ENCODE peak calls at places on chromosomes 13 and 19, in six cellular contexts. One of them, this sample, is unnamed.

GRCh38 chr19:51784109-51784785 is 10.7 kb upstream of the FPR3 start:
- DNase-seq in K562: no peak
- DNase-seq in GM12878: no peak
- DNase-seq in GM12891: no peak
- DNase-seq in HepG2: no peak
- DNase-seq in H1: no peak
- DNase-seq in this sample: no peak

GRCh38 chr13:112248909-112249592 is 127.1 kb upstream of the SPACA7 start:
- DNase-seq in K562: no peak
- DNase-seq in GM12878: no peak
- DNase-seq in GM12891: no peak
- DNase-seq in HepG2: no peak
- DNase-seq in H1: peak
- DNase-seq in this sample: no peak

GRCh38 chr13:36872621-36873020 is 47.4 kb downstream of the SMAD9 start:
- DNase-seq in K562: no peak
- DNase-seq in GM12878: no peak
- DNase-seq in GM12891: no peak
- DNase-seq in HepG2: no peak
- DNase-seq in H1: peak
- DNase-seq in this sample: no peak

GRCh38 chr19:51094696-51095279 is 12.1 kb upstream of the KLK14 start:
- DNase-seq in K562: peak
- DNase-seq in GM12878: no peak
- DNase-seq in GM12891: peak
- DNase-seq in HepG2: peak
- DNase-seq in H1: peak
- DNase-seq in this sample: peak

GRCh38 chr19:37309834-37310575 is 60.9 kb upstream of the ZNF527 start:
- DNase-seq in K562: no peak
- DNase-seq in GM12878: no peak
- DNase-seq in GM12891: no peak
- DNase-seq in HepG2: no peak
- DNase-seq in H1: no peak
- DNase-seq in this sample: no peak

GRCh38 chr13:108508263-108508662 is 121.1 kb upstream of the MYO16 start:
- DNase-seq in K562: no peak
- DNase-seq in GM12878: no peak
- DNase-seq in GM12891: no peak
- DNase-seq in HepG2: peak
- DNase-seq in H1: no peak
- DNase-seq in this sample: no peak

GRCh38 chr13:92354583-92354982 is 872.0 kb upstream of the GPC6 start:
- DNase-seq in K562: no peak
- DNase-seq in GM12878: no peak
- DNase-seq in GM12891: no peak
- DNase-seq in HepG2: no peak
- DNase-seq in H1: no peak
- DNase-seq in this sample: no peak

GRCh38 chr19:30070970-30071632 is 129.1 kb downstream of the URI1 start:
- DNase-seq in K562: no peak
- DNase-seq in GM12878: no peak
- DNase-seq in GM12891: no peak
- DNase-seq in HepG2: no peak
- DNase-seq in H1: no peak
- DNase-seq in this sample: no peak

DNA sequence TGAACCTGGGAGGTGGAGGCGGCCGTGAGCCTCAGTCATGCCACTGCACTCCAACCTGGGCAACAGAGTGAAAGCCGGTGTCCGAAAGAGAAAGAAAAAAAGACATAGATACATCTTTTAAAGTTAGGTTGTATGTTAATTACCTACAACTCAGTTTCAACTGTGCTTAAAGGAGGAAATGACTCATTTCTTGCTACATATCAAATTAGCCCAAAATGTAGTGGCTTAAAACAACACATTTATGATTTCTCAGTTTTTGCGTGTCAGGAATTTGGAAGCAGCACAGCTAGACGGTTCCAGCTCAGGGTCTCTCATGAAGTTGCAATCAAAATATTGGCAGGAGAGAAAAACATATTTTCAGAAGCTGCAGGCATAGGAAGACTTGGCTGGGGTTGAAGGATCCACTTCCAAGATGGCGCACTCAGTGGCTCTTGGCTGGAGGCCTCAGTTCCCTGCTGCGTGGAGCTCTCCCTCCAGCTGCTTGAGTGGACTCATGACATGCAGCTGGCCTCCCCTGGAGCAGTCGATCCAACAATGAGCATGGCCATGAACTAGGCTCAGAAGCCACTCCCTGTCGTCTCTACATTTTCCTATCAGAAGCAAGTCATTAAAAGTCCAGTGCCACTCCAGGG is 7.1 kb downstream of the LDLR start:
- DNase-seq in K562: no peak
- DNase-seq in GM12878: peak
- DNase-seq in GM12891: no peak
- DNase-seq in HepG2: no peak
- DNase-seq in H1: no peak
- DNase-seq in this sample: no peak
- TF ChIP-seq POLR2A in K562: peak
- TF ChIP-seq POLR2A in GM12878: peak
- TF ChIP-seq POLR2A in GM12891: no peak
- TF ChIP-seq POLR2A in HepG2: no peak
- TF ChIP-seq POLR2A in H1: no peak
- TF ChIP-seq POLR2A in this sample: no peak

GRCh38 chr19:6856749-6857372 is 30.5 kb upstream of the ADGRE1 start:
- DNase-seq in K562: no peak
- DNase-seq in GM12878: no peak
- DNase-seq in GM12891: no peak
- DNase-seq in HepG2: no peak
- DNase-seq in H1: no peak
- DNase-seq in this sample: no peak
- TF ChIP-seq TAF1 in K562: no peak
- TF ChIP-seq TAF1 in GM12878: no peak
- TF ChIP-seq TAF1 in GM12891: no peak
- TF ChIP-seq TAF1 in HepG2: no peak
- TF ChIP-seq TAF1 in H1: no peak
- TF ChIP-seq TAF1 in this sample: no peak

GRCh38 chr13:61410669-61411297 is 4.9 kb downstream of the PCDH20 start:
- DNase-seq in K562: peak
- DNase-seq in GM12878: no peak
- DNase-seq in GM12891: no peak
- DNase-seq in HepG2: peak
- DNase-seq in H1: no peak
- DNase-seq in this sample: no peak

GRCh38 chr13:61406275-61406674 is 9.4 kb downstream of the PCDH20 start:
- DNase-seq in K562: no peak
- DNase-seq in GM12878: no peak
- DNase-seq in GM12891: no peak
- DNase-seq in HepG2: no peak
- DNase-seq in H1: no peak
- DNase-seq in this sample: no peak

GRCh38 chr13:61413572-61413971 is 2.1 kb downstream of the PCDH20 start:
- DNase-seq in K562: no peak
- DNase-seq in GM12878: no peak
- DNase-seq in GM12891: no peak
- DNase-seq in HepG2: no peak
- DNase-seq in H1: peak
- DNase-seq in this sample: no peak

GRCh38 chr13:61414136-61414535 is 1.5 kb downstream of the PCDH20 start:
- DNase-seq in K562: no peak
- DNase-seq in GM12878: no peak
- DNase-seq in GM12891: no peak
- DNase-seq in HepG2: no peak
- DNase-seq in H1: no peak
- DNase-seq in this sample: no peak

GRCh38 chr13:61410266-61410665 is 5.4 kb downstream of the PCDH20 start:
- DNase-seq in K562: no peak
- DNase-seq in GM12878: no peak
- DNase-seq in GM12891: no peak
- DNase-seq in HepG2: no peak
- DNase-seq in H1: no peak
- DNase-seq in this sample: no peak
- TF ChIP-seq POLR2AphosphoS5 in K562: no peak
- TF ChIP-seq POLR2AphosphoS5 in GM12878: no peak
- TF ChIP-seq POLR2AphosphoS5 in GM12891: no peak
- TF ChIP-seq POLR2AphosphoS5 in HepG2: no peak
- TF ChIP-seq POLR2AphosphoS5 in H1: no peak
- TF ChIP-seq POLR2AphosphoS5 in this sample: no peak

GRCh38 chr19:35746556-35746955 is 1.1 kb downstream of the PSENEN start:
- DNase-seq in K562: no peak
- DNase-seq in GM12878: no peak
- DNase-seq in GM12891: no peak
- DNase-seq in HepG2: no peak
- DNase-seq in H1: no peak
- DNase-seq in this sample: no peak

GRCh38 chr19:35744335-35744687 is 907 bp downstream of the U2AF1L4 start:
- DNase-seq in K562: no peak
- DNase-seq in GM12878: no peak
- DNase-seq in GM12891: no peak
- DNase-seq in HepG2: no peak
- DNase-seq in H1: no peak
- DNase-seq in this sample: no peak

GRCh38 chr19:35744688-35745327 is 410 bp downstream of the U2AF1L4 start:
- DNase-seq in K562: peak
- DNase-seq in GM12878: peak
- DNase-seq in GM12891: peak
- DNase-seq in HepG2: peak
- DNase-seq in H1: peak
- DNase-seq in this sample: peak

GRCh38 chr19:35746087-35746462 is 624 bp downstream of the PSENEN start:
- DNase-seq in K562: no peak
- DNase-seq in GM12878: no peak
- DNase-seq in GM12891: no peak
- DNase-seq in HepG2: no peak
- DNase-seq in H1: no peak
- DNase-seq in this sample: no peak

DNA sequence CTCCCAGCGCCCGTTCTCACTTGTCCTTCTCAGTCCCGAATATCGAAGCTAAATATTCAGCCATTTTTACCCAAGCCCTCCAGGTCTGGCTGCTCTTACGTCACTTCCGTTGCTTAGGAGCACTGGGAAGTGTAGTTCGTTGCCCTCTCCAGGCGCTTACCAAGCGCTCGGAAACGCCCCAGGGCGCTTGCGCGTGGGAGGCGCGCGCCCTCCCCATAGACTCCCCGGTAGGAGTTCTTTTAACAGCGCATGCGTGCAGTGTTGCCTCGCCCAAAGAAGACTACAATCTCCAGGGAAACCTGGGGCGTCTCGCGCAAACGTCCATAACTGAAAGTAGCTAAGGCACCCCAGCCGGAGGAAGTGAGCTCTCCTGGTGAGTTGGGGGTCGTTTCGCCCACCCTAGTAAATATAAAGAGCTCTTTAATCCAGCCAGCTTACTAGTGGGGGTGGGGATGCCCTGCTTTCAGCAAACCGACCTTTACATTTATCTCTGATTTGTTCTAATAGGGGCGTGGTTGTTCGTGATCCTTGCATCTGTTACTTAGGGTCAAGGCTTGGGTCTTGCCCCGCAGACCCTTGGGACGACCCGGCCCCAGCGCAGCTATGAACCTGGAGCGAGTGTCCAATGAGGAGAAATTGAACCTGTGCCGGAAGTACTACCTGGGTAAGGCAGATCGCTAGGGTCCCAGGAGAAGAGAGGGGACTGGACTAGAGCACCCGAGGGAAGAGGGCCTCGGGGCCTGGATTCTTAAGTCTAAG is at the start of the genes PSENEN and U2AF1L4:
- DNase-seq in K562: peak
- DNase-seq in GM12878: peak
- DNase-seq in GM12891: peak
- DNase-seq in HepG2: peak
- DNase-seq in H1: peak
- DNase-seq in this sample: peak
- TF ChIP-seq POLR2A in K562: peak
- TF ChIP-seq POLR2A in GM12878: no peak
- TF ChIP-seq POLR2A in GM12891: no peak
- TF ChIP-seq POLR2A in HepG2: peak
- TF ChIP-seq POLR2A in H1: no peak
- TF ChIP-seq POLR2A in this sample: peak

GRCh38 chr19:1296078-1296477 is 10.4 kb downstream of the EFNA2 start:
- DNase-seq in K562: no peak
- DNase-seq in GM12878: no peak
- DNase-seq in GM12891: no peak
- DNase-seq in HepG2: no peak
- DNase-seq in H1: no peak
- DNase-seq in this sample: no peak

GRCh38 chr19:1293782-1294621 is 8.3 kb downstream of the EFNA2 start:
- DNase-seq in K562: no peak
- DNase-seq in GM12878: no peak
- DNase-seq in GM12891: no peak
- DNase-seq in HepG2: no peak
- DNase-seq in H1: no peak
- DNase-seq in this sample: no peak

GRCh38 chr19:1296575-1297271 is 11.1 kb downstream of the EFNA2 start:
- DNase-seq in K562: no peak
- DNase-seq in GM12878: no peak
- DNase-seq in GM12891: no peak
- DNase-seq in HepG2: no peak
- DNase-seq in H1: no peak
- DNase-seq in this sample: no peak

GRCh38 chr19:1294688-1295087 is 9.0 kb downstream of the EFNA2 start:
- DNase-seq in K562: no peak
- DNase-seq in GM12878: no peak
- DNase-seq in GM12891: no peak
- DNase-seq in HepG2: no peak
- DNase-seq in H1: no peak
- DNase-seq in this sample: no peak

DNA sequence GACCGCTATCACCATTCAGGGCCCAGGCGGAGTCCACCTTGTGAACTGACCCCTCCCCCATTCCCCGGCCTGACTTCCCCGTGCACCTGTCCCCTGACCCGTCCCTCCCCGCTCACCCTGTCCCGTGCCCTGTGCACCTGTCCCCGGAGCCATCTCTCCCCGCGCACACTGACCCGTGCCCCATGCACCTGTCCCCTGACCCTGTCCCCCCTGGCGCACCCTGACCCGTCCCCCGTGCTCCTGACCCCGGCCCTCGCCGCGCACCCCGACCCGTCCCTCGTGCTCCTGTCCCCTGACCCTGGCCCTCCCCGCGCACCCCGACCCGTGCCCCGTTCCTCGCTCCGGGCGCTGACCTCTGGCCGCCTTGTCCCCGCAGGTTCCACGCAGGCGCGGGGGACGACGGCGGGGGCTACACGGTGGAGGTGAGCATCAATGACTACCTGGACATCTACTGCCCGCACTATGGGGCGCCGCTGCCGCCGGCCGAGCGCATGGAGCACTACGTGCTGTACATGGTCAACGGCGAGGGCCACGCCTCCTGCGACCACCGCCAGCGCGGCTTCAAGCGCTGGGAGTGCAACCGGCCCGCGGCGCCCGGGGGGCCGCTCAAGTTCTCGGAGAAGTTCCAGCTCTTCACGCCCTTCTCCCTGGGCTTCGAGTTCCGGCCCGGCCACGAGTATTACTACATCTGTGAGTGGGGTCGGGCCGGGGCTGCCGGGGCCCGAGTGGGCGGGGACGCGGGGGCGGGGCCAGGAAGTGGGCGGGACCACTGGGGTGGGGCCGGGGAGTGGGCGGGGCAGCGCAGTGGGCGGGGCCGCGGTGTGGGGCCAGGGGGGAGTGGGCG is 9.7 kb downstream of the EFNA2 start:
- DNase-seq in K562: peak
- DNase-seq in GM12878: no peak
- DNase-seq in GM12891: peak
- DNase-seq in HepG2: no peak
- DNase-seq in H1: peak
- DNase-seq in this sample: peak
- TF ChIP-seq TAF1 in K562: no peak
- TF ChIP-seq TAF1 in GM12878: no peak
- TF ChIP-seq TAF1 in GM12891: no peak
- TF ChIP-seq TAF1 in HepG2: no peak
- TF ChIP-seq TAF1 in H1: no peak
- TF ChIP-seq TAF1 in this sample: no peak

This sample was measured in GM12892.